ENCODE peak calls at places on chromosomes 3 and 15, in six cellular contexts. One of them, this sample, is unnamed.

GRCh38 chr3:20310629-20311028 is 124.6 kb upstream of the SGO1 start:
- DNase-seq in GM12864: no peak
- DNase-seq in CD4-positive, alpha-beta memory T cell: no peak
- DNase-seq in Calu3: no peak
- DNase-seq in NAMALWA: no peak
- DNase-seq in posterior vena cava: no peak
- DNase-seq in this sample: no peak

GRCh38 chr3:106006001-106006400 is 137.2 kb upstream of the CBLB start:
- DNase-seq in GM12864: no peak
- DNase-seq in CD4-positive, alpha-beta memory T cell: no peak
- DNase-seq in Calu3: no peak
- DNase-seq in NAMALWA: no peak
- DNase-seq in posterior vena cava: no peak
- DNase-seq in this sample: peak

GRCh38 chr3:145807990-145808389 is 353.0 kb downstream of the PLOD2 start:
- DNase-seq in GM12864: no peak
- DNase-seq in CD4-positive, alpha-beta memory T cell: no peak
- DNase-seq in Calu3: no peak
- DNase-seq in NAMALWA: peak
- DNase-seq in posterior vena cava: no peak
- DNase-seq in this sample: peak

GRCh38 chr15:62452016-62452415 is 286.9 kb upstream of the C2CD4B start:
- DNase-seq in GM12864: no peak
- DNase-seq in CD4-positive, alpha-beta memory T cell: no peak
- DNase-seq in Calu3: no peak
- DNase-seq in NAMALWA: no peak
- DNase-seq in posterior vena cava: no peak
- DNase-seq in this sample: no peak

GRCh38 chr3:6750782-6751181 is 110.1 kb upstream of the GRM7 start:
- DNase-seq in GM12864: no peak
- DNase-seq in CD4-positive, alpha-beta memory T cell: no peak
- DNase-seq in Calu3: no peak
- DNase-seq in NAMALWA: no peak
- DNase-seq in posterior vena cava: no peak
- DNase-seq in this sample: no peak

GRCh38 chr15:99925661-99926461 is 192.6 kb upstream of the LYSMD4 start:
- DNase-seq in GM12864: no peak
- DNase-seq in CD4-positive, alpha-beta memory T cell: peak
- DNase-seq in Calu3: peak
- DNase-seq in NAMALWA: no peak
- DNase-seq in posterior vena cava: no peak
- DNase-seq in this sample: peak

GRCh38 chr15:66705277-66705927 is 3.4 kb downstream of the SMAD6 start:
- DNase-seq in GM12864: no peak
- DNase-seq in CD4-positive, alpha-beta memory T cell: no peak
- DNase-seq in Calu3: no peak
- DNase-seq in NAMALWA: no peak
- DNase-seq in posterior vena cava: no peak
- DNase-seq in this sample: no peak

GRCh38 chr3:122942937-122943827 is 84.4 kb downstream of the SEMA5B start:
- DNase-seq in GM12864: no peak
- DNase-seq in CD4-positive, alpha-beta memory T cell: no peak
- DNase-seq in Calu3: peak
- DNase-seq in NAMALWA: peak
- DNase-seq in posterior vena cava: peak
- DNase-seq in this sample: peak

GRCh38 chr3:170007031-170007663 is 30.6 kb upstream of the GPR160 start:
- DNase-seq in GM12864: peak
- DNase-seq in CD4-positive, alpha-beta memory T cell: peak
- DNase-seq in Calu3: no peak
- DNase-seq in NAMALWA: no peak
- DNase-seq in posterior vena cava: no peak
- DNase-seq in this sample: peak

GRCh38 chr3:138078901-138079344 is 36.5 kb downstream of the DZIP1L start:
- DNase-seq in GM12864: no peak
- DNase-seq in CD4-positive, alpha-beta memory T cell: no peak
- DNase-seq in Calu3: no peak
- DNase-seq in NAMALWA: no peak
- DNase-seq in posterior vena cava: no peak
- DNase-seq in this sample: peak

GRCh38 chr15:80606571-80606970 is 88.5 kb upstream of the ABHD17C start:
- DNase-seq in GM12864: no peak
- DNase-seq in CD4-positive, alpha-beta memory T cell: no peak
- DNase-seq in Calu3: no peak
- DNase-seq in NAMALWA: no peak
- DNase-seq in posterior vena cava: no peak
- DNase-seq in this sample: no peak

GRCh38 chr15:79218588-79219200 is 63.8 kb upstream of the ANKRD34C start:
- DNase-seq in GM12864: no peak
- DNase-seq in CD4-positive, alpha-beta memory T cell: no peak
- DNase-seq in Calu3: no peak
- DNase-seq in NAMALWA: peak
- DNase-seq in posterior vena cava: no peak
- DNase-seq in this sample: peak

GRCh38 chr3:183904833-183905780 is 20.4 kb upstream of the PARL start:
- DNase-seq in GM12864: no peak
- DNase-seq in CD4-positive, alpha-beta memory T cell: no peak
- DNase-seq in Calu3: no peak
- DNase-seq in NAMALWA: no peak
- DNase-seq in posterior vena cava: no peak
- DNase-seq in this sample: no peak

GRCh38 chr15:50145451-50145872 is 26.4 kb upstream of the ATP8B4 start:
- DNase-seq in GM12864: no peak
- DNase-seq in CD4-positive, alpha-beta memory T cell: peak
- DNase-seq in Calu3: peak
- DNase-seq in NAMALWA: peak
- DNase-seq in posterior vena cava: no peak
- DNase-seq in this sample: peak

GRCh38 chr3:149576071-149576564 is 81.7 kb downstream of the WWTR1 start:
- DNase-seq in GM12864: no peak
- DNase-seq in CD4-positive, alpha-beta memory T cell: no peak
- DNase-seq in Calu3: peak
- DNase-seq in NAMALWA: no peak
- DNase-seq in posterior vena cava: no peak
- DNase-seq in this sample: peak